ENCODE peak calls at places on chromosome 3, in ten cellular contexts. Q is H1; M is PC-3; L is GM06990; C is lower lobe of right lung; V is HCT116; D is transverse colon; Z is heart left ventricle; G is spleen; J is CD8-positive, alpha-beta T cell. N is an unnamed sample. For H3K27me3, the result is how much of the 10 kb centered on the place peaks cover.

GRCh38 chr3:137771401-137772230 is 7.5 kb downstream of the SOX14 start:
- DNase-seq in Q (peak), M (no peak), L (no peak), C (no peak), V (no peak), D (no peak), Z (no peak), G (no peak), J (no peak), N (peak)

GRCh38 chr3:44430466-44430865 is 47.0 kb downstream of the ZNF445 start:
- DNase-seq in Q (no peak), M (no peak), L (no peak), C (no peak), V (no peak), D (no peak), Z (no peak), G (no peak), J (no peak), N (no peak)

GRCh38 chr3:193879099-193879863 is 256.7 kb upstream of the HES1 start:
- DNase-seq in Q (no peak), M (no peak), L (no peak), C (no peak), V (no peak), D (no peak), Z (no peak), G (no peak), J (no peak), N (no peak)

GRCh38 chr3:148084931-148085330 is 612.8 kb upstream of the AGTR1 start:
- DNase-seq in Q (no peak), M (no peak), L (peak), C (no peak), V (no peak), D (no peak), Z (no peak), G (no peak), J (no peak), N (no peak)

GRCh38 chr3:30471076-30471475 is 135.3 kb upstream of the TGFBR2 start:
- DNase-seq in Q (no peak), M (peak), L (no peak), C (no peak), V (no peak), D (no peak), Z (no peak), G (no peak), J (no peak), N (no peak)

GRCh38 chr3:21747376-21747775 is 3.6 kb downstream of the ZNF385D start:
- DNase-seq in Q (no peak), M (peak), L (no peak), C (no peak), V (no peak), D (no peak), Z (no peak), G (no peak), J (no peak), N (no peak)

GRCh38 chr3:31841515-31841914 is 139.5 kb downstream of the OSBPL10 start:
- DNase-seq in Q (no peak), M (no peak), L (no peak), C (no peak), V (no peak), D (no peak), Z (no peak), G (no peak), J (no peak), N (no peak)

GRCh38 chr3:141557961-141558706 is 71.3 kb downstream of the RASA2 start:
- DNase-seq in Q (no peak), M (no peak), L (no peak), C (no peak), V (no peak), D (peak), Z (no peak), G (no peak), J (no peak), N (no peak)

GRCh38 chr3:121896823-121897222 is 2.6 kb downstream of the SLC15A2 start:
- DNase-seq in Q (no peak), M (no peak), L (no peak), C (no peak), V (no peak), D (no peak), Z (no peak), G (no peak), J (no peak), N (no peak)

GRCh38 chr3:11703185-11703584 is 59.5 kb upstream of the VGLL4 start:
- DNase-seq in Q (no peak), M (no peak), L (no peak), C (no peak), V (no peak), D (no peak), Z (no peak), G (no peak), J (no peak), N (no peak)

GRCh38 chr3:121769246-121769645 is 19.7 kb upstream of the GOLGB1 start:
- DNase-seq in Q (no peak), M (no peak), L (no peak), C (no peak), V (no peak), D (no peak), Z (no peak), G (no peak), J (no peak), N (no peak)

GRCh38 chr3:107392549-107393165 is 15.4 kb downstream of the CCDC54 start:
- DNase-seq in Q (no peak), M (peak), L (no peak), C (no peak), V (no peak), D (no peak), Z (no peak), G (no peak), J (no peak), N (no peak)

GRCh38 chr3:56347219-56347871 is 120.9 kb downstream of the ERC2 start:
- DNase-seq in Q (peak), M (peak), L (no peak), C (no peak), V (no peak), D (peak), Z (no peak), G (no peak), J (no peak), N (peak)
- TF ChIP-seq CTCF in Q (peak), M (peak), L (peak), C (peak), V (peak), D (no peak), Z (peak), G (no peak), J (no peak), N (peak)

GRCh38 chr3:60304103-60304502 is 947.1 kb downstream of the FHIT start:
- DNase-seq in Q (no peak), M (no peak), L (no peak), C (no peak), V (no peak), D (no peak), Z (no peak), G (no peak), J (no peak), N (no peak)
- H3K27me3 ChIP-seq in Q (under half), M (under half), L (under half), C (under half), V (under half), D (under half), Z (under half), G (under half), J (under half), N (under half)

DNA sequence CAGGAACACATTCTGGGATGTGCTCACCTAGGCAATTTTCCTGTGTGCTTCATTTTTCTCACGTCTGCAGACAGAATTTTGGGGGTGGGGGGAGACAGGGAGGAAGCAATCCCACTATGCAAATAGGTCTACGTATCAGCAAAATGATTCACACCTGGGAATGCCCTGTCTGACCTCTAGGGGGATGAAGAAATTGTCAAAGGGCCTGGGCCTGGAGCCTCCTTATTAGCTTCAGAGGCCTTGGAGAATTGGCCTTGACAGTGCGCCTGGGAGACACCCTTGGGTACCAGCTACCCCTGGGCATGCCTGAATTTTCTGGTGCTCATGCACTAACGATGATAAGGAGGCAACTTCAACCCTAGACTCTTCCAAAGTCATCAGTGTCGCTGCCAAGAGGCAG is 207.5 kb downstream of the CADPS start:
- DNase-seq in Q (peak), M (no peak), L (peak), C (no peak), V (no peak), D (no peak), Z (no peak), G (no peak), J (no peak), N (peak)
- TF ChIP-seq CTCF in Q (peak), M (no peak), L (peak), C (no peak), V (peak), D (peak), Z (no peak), G (no peak), J (no peak), N (peak)

DNA sequence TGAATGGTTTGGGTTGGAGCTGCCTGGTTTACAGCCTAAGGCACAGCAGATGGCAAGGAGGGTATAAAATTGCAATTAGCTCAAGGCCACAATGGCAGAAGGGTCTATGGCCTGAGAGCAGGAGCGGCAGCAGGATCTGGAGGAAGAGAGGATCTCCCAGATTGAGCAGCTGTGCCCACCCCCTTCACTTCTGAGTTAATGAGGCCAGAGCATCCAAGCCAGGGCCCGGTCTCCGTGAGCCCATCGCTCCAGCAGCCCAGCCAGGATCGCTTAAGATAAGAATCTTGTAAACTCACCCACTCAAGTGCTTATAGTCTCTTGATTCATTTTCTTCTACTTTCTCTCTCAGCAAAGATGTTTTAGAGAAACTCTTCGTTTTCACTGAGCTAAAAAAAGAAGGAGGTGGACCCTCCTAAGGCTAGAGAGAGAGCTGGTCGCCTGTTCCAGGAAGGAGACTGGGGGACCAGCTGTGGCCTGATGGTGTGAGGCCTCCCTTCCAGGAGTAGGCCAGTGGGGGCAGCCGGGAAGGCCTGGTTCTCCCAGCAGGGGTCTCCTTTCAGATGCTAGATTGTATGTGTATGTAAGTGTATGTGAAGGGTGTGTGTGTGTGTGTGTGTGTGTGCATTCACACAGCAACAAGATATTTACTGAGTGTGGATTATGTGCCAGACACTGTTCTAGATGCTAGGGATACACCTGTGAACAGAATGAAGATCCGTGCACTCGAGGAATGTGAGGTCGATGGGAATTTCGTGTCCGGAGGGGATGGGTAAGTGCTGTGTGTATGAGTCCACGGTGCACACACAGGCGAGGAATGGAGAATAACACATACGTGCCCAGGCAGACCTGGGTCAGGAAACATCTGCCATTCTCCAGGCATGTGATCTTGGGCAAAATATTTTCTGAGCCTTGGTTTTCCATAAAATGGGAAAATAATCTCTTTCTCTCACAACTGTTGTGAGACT is 18.6 kb downstream of the MAGEF1 start:
- DNase-seq in Q (no peak), M (no peak), L (no peak), C (no peak), V (no peak), D (no peak), Z (no peak), G (no peak), J (no peak), N (no peak)
- H3K27me3 ChIP-seq in Q (under half), M (under half), L (under half), C (under half), V (under half), D (under half), Z (under half), G (under half), J (under half), N (under half)

GRCh38 chr3:73094127-73094526 is 32.7 kb downstream of the EBLN2 start:
- DNase-seq in Q (no peak), M (no peak), L (no peak), C (no peak), V (peak), D (no peak), Z (no peak), G (no peak), J (no peak), N (peak)
- TF ChIP-seq CTCF in Q (peak), M (no peak), L (peak), C (no peak), V (peak), D (no peak), Z (no peak), G (no peak), J (no peak), N (peak)